ENCODE peak calls at places on chromosomes 2 and 18, in nine cellular contexts. One of them, this sample, is unnamed.

GRCh38 chr2:16069663-16069932 is 129.2 kb downstream of the MYCN start:
- DNase-seq in uterus: no peak
- DNase-seq in adipocyte: no peak
- DNase-seq in sigmoid colon: no peak
- DNase-seq in A549: no peak
- DNase-seq in endodermal cell: no peak
- DNase-seq in SK-N-SH: no peak
- DNase-seq in mesendoderm: no peak
- DNase-seq in Caco-2: no peak
- DNase-seq in this sample: peak; percentile 52

GRCh38 chr2:219029829-219030165 is 11.5 kb downstream of the CFAP65 start:
- DNase-seq in A549: peak; percentile 76
- DNase-seq in mesendoderm: peak; percentile 85
- DNase-seq in adipocyte: peak; percentile 88
- DNase-seq in Caco-2: peak; percentile 84
- DNase-seq in endodermal cell: peak; percentile 94
- DNase-seq in sigmoid colon: peak; percentile 85
- DNase-seq in SK-N-SH: peak; percentile 93
- DNase-seq in uterus: peak; percentile 67
- DNase-seq in this sample: peak; percentile 89

GRCh38 chr2:55743583-55743982 is 49.9 kb upstream of the PNPT1 start:
- DNase-seq in A549: no peak
- DNase-seq in mesendoderm: no peak
- DNase-seq in adipocyte: peak; percentile 55
- DNase-seq in sigmoid colon: no peak
- DNase-seq in Caco-2: no peak
- DNase-seq in endodermal cell: no peak
- DNase-seq in uterus: no peak
- DNase-seq in SK-N-SH: no peak
- DNase-seq in this sample: no peak

GRCh38 chr2:68156419-68156818 is 1.3 kb upstream of the PNO1 start:
- DNase-seq in Caco-2: no peak
- DNase-seq in SK-N-SH: no peak
- DNase-seq in endodermal cell: no peak
- DNase-seq in uterus: no peak
- DNase-seq in mesendoderm: no peak
- DNase-seq in A549: peak; percentile 21
- DNase-seq in adipocyte: no peak
- DNase-seq in sigmoid colon: no peak
- DNase-seq in this sample: no peak

GRCh38 chr2:213733893-213734292 is 449.6 kb downstream of the SPAG16 start:
- DNase-seq in mesendoderm: no peak
- DNase-seq in sigmoid colon: no peak
- DNase-seq in uterus: no peak
- DNase-seq in A549: no peak
- DNase-seq in SK-N-SH: no peak
- DNase-seq in endodermal cell: no peak
- DNase-seq in Caco-2: no peak
- DNase-seq in adipocyte: no peak
- DNase-seq in this sample: no peak

GRCh38 chr2:11096591-11096990 is 58.7 kb upstream of the SLC66A3 start:
- DNase-seq in SK-N-SH: no peak
- DNase-seq in adipocyte: no peak
- DNase-seq in uterus: no peak
- DNase-seq in mesendoderm: no peak
- DNase-seq in endodermal cell: no peak
- DNase-seq in sigmoid colon: no peak
- DNase-seq in Caco-2: no peak
- DNase-seq in A549: no peak
- DNase-seq in this sample: no peak

GRCh38 chr18:49177812-49178211 is 227.0 kb upstream of the SMAD7 start:
- DNase-seq in endodermal cell: no peak
- DNase-seq in uterus: no peak
- DNase-seq in sigmoid colon: no peak
- DNase-seq in A549: peak; percentile 2
- DNase-seq in adipocyte: peak; percentile 52
- DNase-seq in Caco-2: no peak
- DNase-seq in SK-N-SH: no peak
- DNase-seq in mesendoderm: no peak
- DNase-seq in this sample: no peak

GRCh38 chr2:237600205-237600846 is 9.8 kb upstream of the RAB17 start:
- DNase-seq in adipocyte: peak; percentile 73
- DNase-seq in endodermal cell: peak; percentile 53
- DNase-seq in Caco-2: no peak
- DNase-seq in uterus: peak; percentile 78
- DNase-seq in sigmoid colon: peak; percentile 86
- DNase-seq in SK-N-SH: peak; percentile 49
- DNase-seq in mesendoderm: no peak
- DNase-seq in A549: no peak
- DNase-seq in this sample: peak; percentile 59

GRCh38 chr2:98134601-98135000 is 47.6 kb downstream of the VWA3B start:
- DNase-seq in Caco-2: no peak
- DNase-seq in uterus: no peak
- DNase-seq in A549: no peak
- DNase-seq in SK-N-SH: no peak
- DNase-seq in adipocyte: no peak
- DNase-seq in endodermal cell: no peak
- DNase-seq in sigmoid colon: no peak
- DNase-seq in mesendoderm: peak; percentile 34
- DNase-seq in this sample: no peak

GRCh38 chr2:88606371-88607030 is 20.8 kb downstream of the EIF2AK3 start:
- DNase-seq in uterus: no peak
- DNase-seq in mesendoderm: no peak
- DNase-seq in endodermal cell: no peak
- DNase-seq in A549: no peak
- DNase-seq in adipocyte: no peak
- DNase-seq in SK-N-SH: no peak
- DNase-seq in sigmoid colon: no peak
- DNase-seq in Caco-2: no peak
- DNase-seq in this sample: no peak

GRCh38 chr2:41736586-41736985 is 311.2 kb upstream of the PKDCC start:
- DNase-seq in Caco-2: no peak
- DNase-seq in uterus: no peak
- DNase-seq in sigmoid colon: no peak
- DNase-seq in adipocyte: no peak
- DNase-seq in A549: no peak
- DNase-seq in SK-N-SH: no peak
- DNase-seq in endodermal cell: no peak
- DNase-seq in mesendoderm: no peak
- DNase-seq in this sample: peak; percentile 37

GRCh38 chr2:130346741-130347066 is 4.0 kb downstream of the IMP4 start:
- DNase-seq in A549: no peak
- DNase-seq in SK-N-SH: no peak
- DNase-seq in sigmoid colon: no peak
- DNase-seq in uterus: no peak
- DNase-seq in endodermal cell: no peak
- DNase-seq in mesendoderm: no peak
- DNase-seq in Caco-2: no peak
- DNase-seq in adipocyte: no peak
- DNase-seq in this sample: no peak

GRCh38 chr2:69288429-69288828 is 98.6 kb downstream of the GFPT1 start:
- DNase-seq in mesendoderm: no peak
- DNase-seq in sigmoid colon: no peak
- DNase-seq in SK-N-SH: no peak
- DNase-seq in adipocyte: no peak
- DNase-seq in A549: no peak
- DNase-seq in endodermal cell: no peak
- DNase-seq in Caco-2: no peak
- DNase-seq in uterus: no peak
- DNase-seq in this sample: no peak
- H3K4me1 ChIP-seq in mesendoderm: no peaks in the 10 kb centered on the region
- H3K4me1 ChIP-seq in sigmoid colon: peaks cover 15% of the 10 kb centered on the region
- H3K4me1 ChIP-seq in SK-N-SH: peaks cover 2% of the 10 kb centered on the region
- H3K4me1 ChIP-seq in adipocyte: peaks cover 19% of the 10 kb centered on the region
- H3K4me1 ChIP-seq in A549: peaks cover 22% of the 10 kb centered on the region
- H3K4me1 ChIP-seq in endodermal cell: no peaks in the 10 kb centered on the region
- H3K4me1 ChIP-seq in Caco-2: no peaks in the 10 kb centered on the region
- H3K4me1 ChIP-seq in uterus: peaks cover 4% of the 10 kb centered on the region
- H3K4me1 ChIP-seq in this sample: no peaks in the 10 kb centered on the region

DNA sequence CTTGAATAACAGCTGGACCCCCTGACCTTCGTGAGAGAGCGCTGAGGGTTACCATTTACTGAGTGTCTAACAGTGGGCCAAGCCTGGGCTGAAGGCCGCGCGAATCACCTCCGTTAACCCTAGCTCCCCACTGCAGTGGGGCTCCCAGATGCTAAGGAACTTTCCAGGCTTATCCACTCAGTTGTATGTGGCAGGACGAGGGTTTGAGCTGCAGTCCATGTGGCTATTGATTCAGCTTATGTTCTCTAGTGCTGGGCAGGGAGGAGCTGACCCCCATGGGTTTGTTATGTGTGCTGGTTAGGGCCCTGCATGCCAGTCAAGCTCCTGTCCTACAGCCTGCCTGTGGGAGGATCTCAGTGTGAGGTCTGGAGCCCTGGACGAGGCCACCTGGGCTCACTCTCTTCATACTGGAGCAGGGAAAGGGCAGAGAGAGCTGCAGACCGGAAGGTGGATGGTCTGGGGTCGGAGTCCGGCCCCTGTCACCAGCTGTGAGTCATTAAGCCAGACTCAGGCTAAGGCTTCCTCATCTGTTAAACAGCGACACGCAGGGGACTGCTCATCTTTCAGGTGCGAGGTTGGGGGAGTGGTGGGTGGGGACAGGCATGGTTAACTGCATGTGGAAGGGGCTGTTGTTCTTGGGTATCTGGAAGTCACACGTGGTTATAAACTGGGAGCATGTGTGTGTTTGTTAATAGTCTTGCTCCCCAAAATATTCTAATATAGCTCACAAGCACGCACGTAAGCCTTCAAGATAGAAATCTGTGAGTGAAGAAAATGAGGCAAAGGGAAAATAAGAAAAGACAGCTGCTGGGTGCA is 6.6 kb downstream of the PSD4 start:
- DNase-seq in endodermal cell: no peak
- DNase-seq in uterus: no peak
- DNase-seq in Caco-2: peak; percentile 77
- DNase-seq in A549: no peak
- DNase-seq in SK-N-SH: no peak
- DNase-seq in adipocyte: no peak
- DNase-seq in sigmoid colon: no peak
- DNase-seq in mesendoderm: no peak
- DNase-seq in this sample: no peak
- H3K4me3 ChIP-seq in endodermal cell: no peak overlapping the region
- H3K4me3 ChIP-seq in uterus: no peak overlapping the region
- H3K4me3 ChIP-seq in Caco-2: no peak overlapping the region
- H3K4me3 ChIP-seq in A549: no peak overlapping the region
- H3K4me3 ChIP-seq in SK-N-SH: no peak overlapping the region
- H3K4me3 ChIP-seq in adipocyte: no peak overlapping the region
- H3K4me3 ChIP-seq in sigmoid colon: no peak overlapping the region
- H3K4me3 ChIP-seq in mesendoderm: no peak overlapping the region
- H3K4me3 ChIP-seq in this sample: no peak overlapping the region

GRCh38 chr2:128440666-128441340 is 122.1 kb upstream of the HS6ST1 start:
- DNase-seq in SK-N-SH: peak; percentile 62
- DNase-seq in A549: no peak
- DNase-seq in sigmoid colon: no peak
- DNase-seq in endodermal cell: peak; percentile 43
- DNase-seq in adipocyte: no peak
- DNase-seq in Caco-2: no peak
- DNase-seq in uterus: peak; percentile 12
- DNase-seq in mesendoderm: no peak
- DNase-seq in this sample: peak; percentile 58
- H3K4me1 ChIP-seq in SK-N-SH: peaks cover 60% of the 10 kb centered on the region
- H3K4me1 ChIP-seq in A549: no peaks in the 10 kb centered on the region
- H3K4me1 ChIP-seq in sigmoid colon: peaks cover 7% of the 10 kb centered on the region
- H3K4me1 ChIP-seq in endodermal cell: peaks cover 4% of the 10 kb centered on the region
- H3K4me1 ChIP-seq in adipocyte: no peaks in the 10 kb centered on the region
- H3K4me1 ChIP-seq in Caco-2: peaks cover 14% of the 10 kb centered on the region
- H3K4me1 ChIP-seq in uterus: no peaks in the 10 kb centered on the region
- H3K4me1 ChIP-seq in mesendoderm: peaks cover 3% of the 10 kb centered on the region
- H3K4me1 ChIP-seq in this sample: no peaks in the 10 kb centered on the region

GRCh38 chr18:38651736-38652135 is 1086.1 kb upstream of the CELF4 start:
- DNase-seq in A549: no peak
- DNase-seq in uterus: no peak
- DNase-seq in SK-N-SH: no peak
- DNase-seq in Caco-2: no peak
- DNase-seq in mesendoderm: no peak
- DNase-seq in adipocyte: no peak
- DNase-seq in endodermal cell: no peak
- DNase-seq in sigmoid colon: no peak
- DNase-seq in this sample: no peak

GRCh38 chr18:38654966-38655365 is 1089.4 kb upstream of the CELF4 start:
- DNase-seq in Caco-2: no peak
- DNase-seq in adipocyte: no peak
- DNase-seq in mesendoderm: no peak
- DNase-seq in SK-N-SH: no peak
- DNase-seq in sigmoid colon: no peak
- DNase-seq in uterus: no peak
- DNase-seq in A549: no peak
- DNase-seq in endodermal cell: no peak
- DNase-seq in this sample: no peak
- H3K4me3 ChIP-seq in Caco-2: no peak overlapping the region
- H3K4me3 ChIP-seq in adipocyte: no peak overlapping the region
- H3K4me3 ChIP-seq in mesendoderm: no peak overlapping the region
- H3K4me3 ChIP-seq in SK-N-SH: no peak overlapping the region
- H3K4me3 ChIP-seq in sigmoid colon: no peak overlapping the region
- H3K4me3 ChIP-seq in uterus: no peak overlapping the region
- H3K4me3 ChIP-seq in A549: no peak overlapping the region
- H3K4me3 ChIP-seq in endodermal cell: no peak overlapping the region
- H3K4me3 ChIP-seq in this sample: no peak overlapping the region

DNA sequence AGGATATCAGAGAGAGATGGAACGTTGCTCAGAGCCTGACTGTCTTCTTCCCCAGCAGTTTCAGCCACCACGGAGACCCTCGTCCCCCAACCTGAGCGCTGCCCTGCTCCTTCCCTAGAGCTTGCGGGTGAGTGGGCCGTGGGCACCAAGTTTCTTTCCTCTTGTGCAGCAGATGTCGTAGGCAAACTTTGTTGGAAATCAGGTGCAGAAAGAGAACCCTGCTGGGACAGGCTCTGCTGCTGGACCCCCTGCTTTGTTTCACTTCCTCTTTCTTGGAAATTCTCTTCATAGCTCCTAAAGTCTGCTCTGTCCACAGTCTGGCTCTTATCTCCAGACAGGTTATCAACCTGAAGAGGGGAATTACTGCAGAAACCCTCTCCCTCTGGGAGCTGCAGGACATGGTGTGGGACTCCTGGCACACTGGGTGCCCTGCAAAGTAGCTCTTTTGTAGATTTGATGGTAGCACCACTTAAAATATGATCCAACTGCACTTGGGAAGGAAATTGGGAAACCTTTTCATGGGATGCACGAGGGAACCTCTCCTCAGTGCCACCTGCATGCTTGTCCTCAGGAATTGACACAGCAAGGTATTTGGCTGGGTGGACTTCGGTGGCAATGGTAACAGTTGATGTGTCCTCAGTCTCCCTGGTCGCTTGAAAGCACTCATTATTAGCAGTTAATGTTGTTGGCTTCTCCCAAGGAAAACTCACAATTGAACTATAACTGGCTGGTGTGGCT is 92.2 kb downstream of the ALPK2 start:
- DNase-seq in uterus: no peak
- DNase-seq in mesendoderm: peak; percentile 38
- DNase-seq in SK-N-SH: no peak
- DNase-seq in sigmoid colon: no peak
- DNase-seq in endodermal cell: peak; percentile 32
- DNase-seq in adipocyte: no peak
- DNase-seq in A549: no peak
- DNase-seq in Caco-2: no peak
- DNase-seq in this sample: no peak
- H3K4me1 ChIP-seq in uterus: no peaks in the 10 kb centered on the region
- H3K4me1 ChIP-seq in mesendoderm: peaks cover 27% of the 10 kb centered on the region
- H3K4me1 ChIP-seq in SK-N-SH: no peaks in the 10 kb centered on the region
- H3K4me1 ChIP-seq in sigmoid colon: no peaks in the 10 kb centered on the region
- H3K4me1 ChIP-seq in endodermal cell: peaks cover 4% of the 10 kb centered on the region
- H3K4me1 ChIP-seq in adipocyte: peaks cover 20% of the 10 kb centered on the region
- H3K4me1 ChIP-seq in A549: peaks cover 37% of the 10 kb centered on the region
- H3K4me1 ChIP-seq in Caco-2: peaks cover 19% of the 10 kb centered on the region
- H3K4me1 ChIP-seq in this sample: peaks cover 8% of the 10 kb centered on the region

DNA sequence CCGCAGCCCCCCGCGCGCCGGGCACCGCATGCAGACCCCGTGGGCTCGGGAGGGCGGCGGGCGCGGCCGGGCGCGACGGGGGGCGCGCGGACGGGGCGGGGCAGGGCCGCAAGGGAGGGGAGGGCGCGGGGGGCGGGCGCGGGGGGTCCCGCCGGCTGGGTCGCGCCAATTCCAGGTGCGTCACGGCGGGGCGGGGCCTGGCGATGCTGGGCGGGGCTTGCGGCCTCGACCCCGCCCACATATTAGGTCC is 241 bp downstream of the ING5 start:
- DNase-seq in Caco-2: no peak
- DNase-seq in uterus: no peak
- DNase-seq in A549: peak; percentile 53
- DNase-seq in sigmoid colon: no peak
- DNase-seq in SK-N-SH: peak; percentile 96
- DNase-seq in endodermal cell: no peak
- DNase-seq in mesendoderm: no peak
- DNase-seq in adipocyte: no peak
- DNase-seq in this sample: no peak
- H3K4me3 ChIP-seq in Caco-2: peak overlapping the region; percentile 96
- H3K4me3 ChIP-seq in uterus: peak overlapping the region; percentile 80
- H3K4me3 ChIP-seq in A549: peak overlapping the region; percentile 91
- H3K4me3 ChIP-seq in sigmoid colon: peak overlapping the region; percentile 88
- H3K4me3 ChIP-seq in SK-N-SH: peak overlapping the region; percentile 63
- H3K4me3 ChIP-seq in endodermal cell: peak overlapping the region; percentile 85
- H3K4me3 ChIP-seq in mesendoderm: peak overlapping the region; percentile 44
- H3K4me3 ChIP-seq in adipocyte: peak overlapping the region; percentile 88
- H3K4me3 ChIP-seq in this sample: peak overlapping the region; percentile 98

This sample was measured in right cardiac atrium.